ENCODE peak calls at places on chromosomes 13 and 19, in six cellular contexts. One of them, this sample, is unnamed.

GRCh38 chr13:41017153-41017552 is 2.0 kb downstream of the ELF1 start:
- DNase-seq in mesothelial cell of epicardium: no peak
- DNase-seq in NCI-H510A treated with DMSO at 0.1 percent for 48 hours: no peak
- DNase-seq in SK-N-SH: no peak
- DNase-seq in H54: no peak
- DNase-seq in ascending aorta: no peak
- DNase-seq in this sample: no peak

GRCh38 chr13:38265135-38265497 is 84.5 kb upstream of the UFM1 start:
- DNase-seq in mesothelial cell of epicardium: no peak
- DNase-seq in NCI-H510A treated with DMSO at 0.1 percent for 48 hours: no peak
- DNase-seq in SK-N-SH: no peak
- DNase-seq in H54: no peak
- DNase-seq in ascending aorta: no peak
- DNase-seq in this sample: no peak

GRCh38 chr13:76129305-76130040 is 493.3 kb downstream of the LMO7 start:
- DNase-seq in mesothelial cell of epicardium: no peak
- DNase-seq in NCI-H510A treated with DMSO at 0.1 percent for 48 hours: no peak
- DNase-seq in SK-N-SH: no peak
- DNase-seq in H54: no peak
- DNase-seq in ascending aorta: no peak
- DNase-seq in this sample: no peak

GRCh38 chr19:9721861-9722260 is 46.7 kb downstream of the ZNF846 start:
- DNase-seq in mesothelial cell of epicardium: no peak
- DNase-seq in NCI-H510A treated with DMSO at 0.1 percent for 48 hours: no peak
- DNase-seq in SK-N-SH: peak
- DNase-seq in H54: no peak
- DNase-seq in ascending aorta: no peak
- DNase-seq in this sample: no peak

GRCh38 chr13:51494151-51494550 is 41.3 kb upstream of the INTS6 start:
- DNase-seq in mesothelial cell of epicardium: no peak
- DNase-seq in NCI-H510A treated with DMSO at 0.1 percent for 48 hours: no peak
- DNase-seq in SK-N-SH: no peak
- DNase-seq in H54: no peak
- DNase-seq in ascending aorta: no peak
- DNase-seq in this sample: no peak

GRCh38 chr13:78660130-78660857 is 1.3 kb upstream of the OBI1 start:
- DNase-seq in mesothelial cell of epicardium: no peak
- DNase-seq in NCI-H510A treated with DMSO at 0.1 percent for 48 hours: no peak
- DNase-seq in SK-N-SH: peak
- DNase-seq in H54: no peak
- DNase-seq in ascending aorta: no peak
- DNase-seq in this sample: no peak

GRCh38 chr19:38061294-38061693 is 154.3 kb downstream of the SIPA1L3 start:
- DNase-seq in mesothelial cell of epicardium: no peak
- DNase-seq in NCI-H510A treated with DMSO at 0.1 percent for 48 hours: no peak
- DNase-seq in SK-N-SH: no peak
- DNase-seq in H54: peak
- DNase-seq in ascending aorta: no peak
- DNase-seq in this sample: no peak

GRCh38 chr13:30169442-30169841 is 137.9 kb downstream of the KATNAL1 start:
- DNase-seq in mesothelial cell of epicardium: no peak
- DNase-seq in NCI-H510A treated with DMSO at 0.1 percent for 48 hours: no peak
- DNase-seq in SK-N-SH: no peak
- DNase-seq in H54: no peak
- DNase-seq in ascending aorta: no peak
- DNase-seq in this sample: no peak

GRCh38 chr13:21979156-21979819 is 308.4 kb downstream of the FGF9 start:
- DNase-seq in mesothelial cell of epicardium: no peak
- DNase-seq in NCI-H510A treated with DMSO at 0.1 percent for 48 hours: peak
- DNase-seq in SK-N-SH: no peak
- DNase-seq in H54: no peak
- DNase-seq in ascending aorta: no peak
- DNase-seq in this sample: no peak

GRCh38 chr19:33139165-33139564 is 7.3 kb downstream of the WDR88 start:
- DNase-seq in mesothelial cell of epicardium: no peak
- DNase-seq in NCI-H510A treated with DMSO at 0.1 percent for 48 hours: no peak
- DNase-seq in SK-N-SH: no peak
- DNase-seq in H54: no peak
- DNase-seq in ascending aorta: no peak
- DNase-seq in this sample: no peak

GRCh38 chr19:18009412-18010066 is 1.6 kb downstream of the ARRDC2 start:
- DNase-seq in mesothelial cell of epicardium: no peak
- DNase-seq in NCI-H510A treated with DMSO at 0.1 percent for 48 hours: no peak
- DNase-seq in SK-N-SH: no peak
- DNase-seq in H54: peak
- DNase-seq in ascending aorta: no peak
- DNase-seq in this sample: no peak

GRCh38 chr19:38321646-38322323 is 2.1 kb downstream of the KCNK6 start:
- DNase-seq in mesothelial cell of epicardium: no peak
- DNase-seq in NCI-H510A treated with DMSO at 0.1 percent for 48 hours: no peak
- DNase-seq in SK-N-SH: no peak
- DNase-seq in H54: no peak
- DNase-seq in ascending aorta: no peak
- DNase-seq in this sample: no peak

GRCh38 chr13:88751994-88752393 is 1080.8 kb downstream of the SLITRK5 start:
- DNase-seq in mesothelial cell of epicardium: no peak
- DNase-seq in NCI-H510A treated with DMSO at 0.1 percent for 48 hours: no peak
- DNase-seq in SK-N-SH: no peak
- DNase-seq in H54: no peak
- DNase-seq in ascending aorta: no peak
- DNase-seq in this sample: no peak

GRCh38 chr19:8663920-8664670 is 33.7 kb downstream of the NFILZ start:
- DNase-seq in mesothelial cell of epicardium: no peak
- DNase-seq in NCI-H510A treated with DMSO at 0.1 percent for 48 hours: no peak
- DNase-seq in SK-N-SH: no peak
- DNase-seq in H54: no peak
- DNase-seq in ascending aorta: no peak
- DNase-seq in this sample: no peak

GRCh38 chr19:16325161-16325527 is 518 bp downstream of the KLF2 start:
- DNase-seq in mesothelial cell of epicardium: no peak
- DNase-seq in NCI-H510A treated with DMSO at 0.1 percent for 48 hours: no peak
- DNase-seq in SK-N-SH: peak
- DNase-seq in H54: peak
- DNase-seq in ascending aorta: no peak
- DNase-seq in this sample: no peak

GRCh38 chr13:73224708-73225107 is 165.9 kb downstream of the KLF5 start:
- DNase-seq in mesothelial cell of epicardium: no peak
- DNase-seq in NCI-H510A treated with DMSO at 0.1 percent for 48 hours: no peak
- DNase-seq in SK-N-SH: no peak
- DNase-seq in H54: no peak
- DNase-seq in ascending aorta: no peak
- DNase-seq in this sample: no peak

GRCh38 chr13:111909971-111910671 is 156.8 kb upstream of the SOX1 start:
- DNase-seq in mesothelial cell of epicardium: peak
- DNase-seq in NCI-H510A treated with DMSO at 0.1 percent for 48 hours: no peak
- DNase-seq in SK-N-SH: no peak
- DNase-seq in H54: no peak
- DNase-seq in ascending aorta: no peak
- DNase-seq in this sample: no peak

GRCh38 chr19:45446295-45446694 is 21.5 kb upstream of the FOSB start:
- DNase-seq in mesothelial cell of epicardium: no peak
- DNase-seq in NCI-H510A treated with DMSO at 0.1 percent for 48 hours: no peak
- DNase-seq in SK-N-SH: peak
- DNase-seq in H54: no peak
- DNase-seq in ascending aorta: no peak
- DNase-seq in this sample: no peak

GRCh38 chr19:18985257-18985656 is 44.2 kb upstream of the HOMER3 start:
- DNase-seq in mesothelial cell of epicardium: no peak
- DNase-seq in NCI-H510A treated with DMSO at 0.1 percent for 48 hours: no peak
- DNase-seq in SK-N-SH: no peak
- DNase-seq in H54: no peak
- DNase-seq in ascending aorta: no peak
- DNase-seq in this sample: no peak

GRCh38 chr13:75222031-75222430 is 259.9 kb downstream of the TBC1D4 start:
- DNase-seq in mesothelial cell of epicardium: no peak
- DNase-seq in NCI-H510A treated with DMSO at 0.1 percent for 48 hours: no peak
- DNase-seq in SK-N-SH: no peak
- DNase-seq in H54: no peak
- DNase-seq in ascending aorta: no peak
- DNase-seq in this sample: no peak

GRCh38 chr19:31214997-31215396 is 134.2 kb downstream of the TSHZ3 start:
- DNase-seq in mesothelial cell of epicardium: no peak
- DNase-seq in NCI-H510A treated with DMSO at 0.1 percent for 48 hours: no peak
- DNase-seq in SK-N-SH: no peak
- DNase-seq in H54: no peak
- DNase-seq in ascending aorta: no peak
- DNase-seq in this sample: no peak

GRCh38 chr19:8196271-8196908 is 12.8 kb upstream of the CERS4 start:
- DNase-seq in mesothelial cell of epicardium: no peak
- DNase-seq in NCI-H510A treated with DMSO at 0.1 percent for 48 hours: no peak
- DNase-seq in SK-N-SH: no peak
- DNase-seq in H54: no peak
- DNase-seq in ascending aorta: no peak
- DNase-seq in this sample: no peak

GRCh38 chr13:112434032-112434431 is 57.9 kb downstream of the SPACA7 start:
- DNase-seq in mesothelial cell of epicardium: no peak
- DNase-seq in NCI-H510A treated with DMSO at 0.1 percent for 48 hours: no peak
- DNase-seq in SK-N-SH: no peak
- DNase-seq in H54: no peak
- DNase-seq in ascending aorta: no peak
- DNase-seq in this sample: no peak

GRCh38 chr13:108957369-108958012 is 328.1 kb downstream of the MYO16 start:
- DNase-seq in mesothelial cell of epicardium: no peak
- DNase-seq in NCI-H510A treated with DMSO at 0.1 percent for 48 hours: no peak
- DNase-seq in SK-N-SH: no peak
- DNase-seq in H54: peak
- DNase-seq in ascending aorta: no peak
- DNase-seq in this sample: no peak

GRCh38 chr19:10871711-10872550 is 578 bp downstream of the CARM1 start:
- DNase-seq in mesothelial cell of epicardium: peak
- DNase-seq in NCI-H510A treated with DMSO at 0.1 percent for 48 hours: no peak
- DNase-seq in SK-N-SH: peak
- DNase-seq in H54: peak
- DNase-seq in ascending aorta: no peak
- DNase-seq in this sample: no peak

GRCh38 chr19:41904118-41904870 is 21.3 kb downstream of the ARHGEF1 start:
- DNase-seq in mesothelial cell of epicardium: no peak
- DNase-seq in NCI-H510A treated with DMSO at 0.1 percent for 48 hours: peak
- DNase-seq in SK-N-SH: no peak
- DNase-seq in H54: no peak
- DNase-seq in ascending aorta: no peak
- DNase-seq in this sample: no peak

GRCh38 chr13:50732712-50733111 is 110.8 kb downstream of the DLEU7 start:
- DNase-seq in mesothelial cell of epicardium: no peak
- DNase-seq in NCI-H510A treated with DMSO at 0.1 percent for 48 hours: no peak
- DNase-seq in SK-N-SH: peak
- DNase-seq in H54: no peak
- DNase-seq in ascending aorta: no peak
- DNase-seq in this sample: no peak

GRCh38 chr13:91017031-91017668 is 330.3 kb upstream of the MIR17HG start:
- DNase-seq in mesothelial cell of epicardium: peak
- DNase-seq in NCI-H510A treated with DMSO at 0.1 percent for 48 hours: peak
- DNase-seq in SK-N-SH: peak
- DNase-seq in H54: peak
- DNase-seq in ascending aorta: no peak
- DNase-seq in this sample: no peak

GRCh38 chr19:21604351-21604926 is 99.0 kb downstream of the ZNF429 start:
- DNase-seq in mesothelial cell of epicardium: no peak
- DNase-seq in NCI-H510A treated with DMSO at 0.1 percent for 48 hours: no peak
- DNase-seq in SK-N-SH: no peak
- DNase-seq in H54: no peak
- DNase-seq in ascending aorta: no peak
- DNase-seq in this sample: no peak

This sample was measured in GOT3.